ENCODE peak calls at places on chromosomes 1 and 21, in ten cellular contexts. G is epithelial cell of esophagus; T is HTR-8/SVneo; V is kidney tubule cell; D is NCI-H2081 treated with DMSO at 0.1 percent for 48 hours; U is activated CD8-positive, alpha-beta memory T cell treated with anti-CD3 and anti-CD28 coated beads for 48 hours; A is iPS DF 6.9; R is iris pigment epithelial cell; H is AG08395; E is HEK293T. C is an unnamed sample.

GRCh38 chr1:11307837-11308236 is 34.8 kb downstream of the UBIAD1 start:
- DNase-seq in T (no peak), D (no peak), H (peak), E (no peak), A (no peak), G (no peak), V (peak), R (peak), U (no peak), C (no peak)

GRCh38 chr1:119358661-119359060 is 9.9 kb upstream of the HAO2 start:
- DNase-seq in U (no peak), R (peak), V (peak), H (peak), E (no peak), D (no peak), T (no peak), G (peak), A (no peak), C (no peak)

GRCh38 chr1:33428661-33429060 is 2.2 kb downstream of the PHC2 start:
- DNase-seq in R (no peak), U (no peak), H (no peak), E (no peak), A (no peak), T (no peak), G (no peak), D (no peak), V (no peak), C (no peak)

GRCh38 chr1:159857889-159858288 is 4.6 kb downstream of the VSIG8 start:
- DNase-seq in E (no peak), R (no peak), G (no peak), A (no peak), T (no peak), U (no peak), H (no peak), D (no peak), V (no peak), C (no peak)

GRCh38 chr1:84020151-84020550 is 21.2 kb upstream of the TTLL7 start:
- DNase-seq in D (no peak), T (no peak), V (no peak), G (no peak), R (no peak), U (no peak), A (no peak), H (no peak), E (no peak), C (no peak)

GRCh38 chr1:205046870-205047269 is 3.9 kb downstream of the CNTN2 start:
- DNase-seq in D (no peak), H (no peak), V (no peak), G (no peak), E (no peak), T (no peak), R (no peak), A (no peak), U (no peak), C (no peak)

GRCh38 chr21:45590246-45590725 is 48.0 kb upstream of the SLC19A1 start:
- DNase-seq in V (peak), G (peak), U (peak), E (peak), A (no peak), R (peak), D (no peak), T (peak), H (peak), C (peak)

GRCh38 chr1:54547601-54548388 is at the start of gene ACOT11:
- DNase-seq in R (peak), G (no peak), U (no peak), D (no peak), A (no peak), T (peak), E (peak), V (peak), H (peak), C (no peak)

GRCh38 chr1:53410691-53411090 is 48.5 kb upstream of the DMRTB1 start:
- DNase-seq in A (no peak), V (no peak), G (no peak), U (no peak), R (no peak), E (no peak), H (no peak), T (no peak), D (no peak), C (no peak)

GRCh38 chr1:147389532-147390184 is 147.2 kb downstream of the CHD1L start:
- DNase-seq in G (peak), A (peak), T (peak), U (no peak), R (peak), V (peak), H (peak), E (peak), D (no peak), C (peak)

GRCh38 chr21:36321325-36322082 is 1.5 kb downstream of the MORC3 start:
- DNase-seq in G (peak), D (no peak), V (peak), T (no peak), A (no peak), R (peak), H (no peak), E (no peak), U (no peak), C (peak)

GRCh38 chr1:202586018-202586821 is 124.0 kb downstream of the SYT2 start:
- DNase-seq in V (peak), A (no peak), D (no peak), T (no peak), H (no peak), E (no peak), R (peak), U (no peak), G (peak), C (no peak)

GRCh38 chr1:2368053-2368744 is 23.2 kb downstream of the MORN1 start:
- DNase-seq in E (no peak), A (no peak), T (no peak), G (no peak), V (no peak), R (no peak), D (no peak), H (no peak), U (no peak), C (no peak)